ENCODE peak calls at places on chromosomes 2 and 18, in seven cellular contexts. P is HCT116, I is IMR-90, M is A549, T is GM12878, K is K562, J is H1. H is an unnamed sample.

GRCh38 chr18:77709107-77709506 is 459.5 kb downstream of the GALR1 start:
- DNase-seq in P (no peak), I (no peak), M (no peak), T (peak), K (no peak), J (no peak), H (no peak)

GRCh38 chr18:79637181-79637920 is 42.3 kb upstream of the CTDP1 start:
- DNase-seq in P (no peak), I (no peak), M (no peak), T (no peak), K (no peak), J (no peak), H (no peak)

GRCh38 chr2:47735046-47735445 is 47.9 kb upstream of the MSH6 start:
- DNase-seq in P (no peak), I (no peak), M (no peak), T (no peak), K (no peak), J (no peak), H (no peak)

GRCh38 chr2:98907966-98908905 is 27.8 kb downstream of the CRACDL start:
- DNase-seq in P (no peak), I (no peak), M (no peak), T (no peak), K (no peak), J (no peak), H (no peak)

GRCh38 chr2:169462896-169463695 is 16.2 kb upstream of the BBS5 start:
- DNase-seq in P (no peak), I (peak), M (no peak), T (no peak), K (no peak), J (no peak), H (no peak)

GRCh38 chr2:37768491-37768925 is 97.1 kb upstream of the CDC42EP3 start:
- DNase-seq in P (no peak), I (peak), M (peak), T (no peak), K (no peak), J (no peak), H (peak)

GRCh38 chr2:15800489-15801329 is 139.6 kb upstream of the MYCN start:
- DNase-seq in P (no peak), I (no peak), M (no peak), T (no peak), K (no peak), J (no peak), H (peak)

GRCh38 chr18:69250305-69251151 is 150.2 kb upstream of the DOK6 start:
- DNase-seq in P (no peak), I (peak), M (no peak), T (no peak), K (no peak), J (no peak), H (no peak)

GRCh38 chr2:98912221-98912851 is 23.7 kb downstream of the CRACDL start:
- DNase-seq in P (peak), I (peak), M (peak), T (no peak), K (no peak), J (no peak), H (no peak)

GRCh38 chr18:72700961-72701710 is 157.0 kb upstream of the CBLN2 start:
- DNase-seq in P (no peak), I (peak), M (peak), T (no peak), K (peak), J (no peak), H (peak)

GRCh38 chr2:28970464-28971160 is 10.5 kb upstream of the TOGARAM2 start:
- DNase-seq in P (no peak), I (no peak), M (no peak), T (no peak), K (no peak), J (no peak), H (no peak)

GRCh38 chr2:190468814-190469569 is 60.8 kb downstream of the MFSD6 start:
- DNase-seq in P (peak), I (peak), M (peak), T (no peak), K (peak), J (no peak), H (peak)

GRCh38 chr2:101223814-101224231 is 28.9 kb upstream of the CNOT11 start:
- DNase-seq in P (no peak), I (no peak), M (no peak), T (peak), K (no peak), J (no peak), H (no peak)

GRCh38 chr2:44778221-44778654 is 163.3 kb upstream of the SIX3 start:
- DNase-seq in P (no peak), I (no peak), M (no peak), T (no peak), K (no peak), J (no peak), H (no peak)

GRCh38 chr2:128714861-128715312 is 396.2 kb upstream of the HS6ST1 start:
- DNase-seq in P (no peak), I (no peak), M (no peak), T (no peak), K (no peak), J (no peak), H (no peak)

GRCh38 chr2:222318026-222318711 is 19.4 kb upstream of the PAX3 start:
- DNase-seq in P (peak), I (peak), M (peak), T (no peak), K (peak), J (no peak), H (peak)

GRCh38 chr2:231800493-231801091 is 14.3 kb downstream of the COPS7B start:
- DNase-seq in P (peak), I (peak), M (peak), T (no peak), K (peak), J (no peak), H (peak)

GRCh38 chr2:210132239-210132638 is 39.0 kb downstream of the KANSL1L start:
- DNase-seq in P (no peak), I (no peak), M (no peak), T (no peak), K (no peak), J (no peak), H (no peak)

GRCh38 chr2:137741963-137742362 is 222.3 kb upstream of the HNMT start:
- DNase-seq in P (no peak), I (no peak), M (no peak), T (no peak), K (no peak), J (no peak), H (no peak)

GRCh38 chr2:106801256-106801655 is 84.7 kb downstream of the ST6GAL2 start:
- DNase-seq in P (no peak), I (no peak), M (no peak), T (no peak), K (no peak), J (no peak), H (no peak)

GRCh38 chr2:118177318-118177717 is 89.0 kb downstream of the INSIG2 start:
- DNase-seq in P (no peak), I (no peak), M (no peak), T (no peak), K (no peak), J (no peak), H (no peak)

GRCh38 chr2:164073758-164074094 is 337.9 kb upstream of the FIGN start:
- DNase-seq in P (no peak), I (no peak), M (no peak), T (no peak), K (no peak), J (no peak), H (no peak)

GRCh38 chr18:57347784-57348183 is 4.6 kb upstream of the ST8SIA3 start:
- DNase-seq in P (no peak), I (no peak), M (no peak), T (no peak), K (no peak), J (no peak), H (no peak)

GRCh38 chr18:75865639-75866038 is 438.1 kb upstream of the SMIM21 start:
- DNase-seq in P (no peak), I (no peak), M (no peak), T (no peak), K (no peak), J (no peak), H (no peak)

GRCh38 chr2:225740086-225740485 is 340.6 kb downstream of the NYAP2 start:
- DNase-seq in P (no peak), I (peak), M (no peak), T (no peak), K (no peak), J (no peak), H (no peak)

GRCh38 chr2:127187081-127187775 is 32.9 kb downstream of the CYP27C1 start:
- DNase-seq in P (no peak), I (no peak), M (no peak), T (no peak), K (no peak), J (no peak), H (no peak)

GRCh38 chr2:167924556-167924955 is 322.8 kb downstream of the STK39 start:
- DNase-seq in P (no peak), I (no peak), M (no peak), T (no peak), K (no peak), J (no peak), H (no peak)

GRCh38 chr2:54054774-54055173 is 60.6 kb upstream of the ACYP2 start:
- DNase-seq in P (no peak), I (no peak), M (no peak), T (no peak), K (no peak), J (no peak), H (no peak)

GRCh38 chr2:224885836-224886547 is 156.3 kb downstream of the DOCK10 start:
- DNase-seq in P (no peak), I (peak), M (peak), T (peak), K (no peak), J (no peak), H (no peak)

GRCh38 chr2:150476213-150476740 is 11.2 kb downstream of the RND3 start:
- DNase-seq in P (no peak), I (peak), M (no peak), T (no peak), K (no peak), J (no peak), H (no peak)
- TF ChIP-seq CEBPB in P (no peak), I (no peak), M (no peak), T (no peak), K (no peak), J (no peak), H (no peak)

DNA sequence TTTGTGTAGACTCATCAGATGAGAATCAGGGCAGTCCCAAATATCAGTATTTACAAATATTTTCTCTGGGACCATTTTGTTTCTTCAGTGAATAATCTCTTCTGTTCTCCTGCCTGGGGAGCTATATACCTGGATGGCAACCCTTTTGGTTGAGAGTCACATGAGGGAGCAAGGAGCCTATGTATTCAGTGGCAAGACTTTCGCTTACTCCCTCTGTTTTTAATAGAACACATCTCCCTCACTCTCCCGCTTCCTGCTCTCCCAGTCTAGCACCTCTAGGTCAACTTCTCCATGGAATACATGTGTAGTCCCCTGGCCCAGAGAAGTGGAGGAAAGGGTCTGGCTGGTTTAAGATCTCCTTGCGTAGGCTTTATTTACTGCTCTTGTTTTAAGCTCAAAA is 600.3 kb downstream of the CCDC85A start:
- DNase-seq in P (no peak), I (no peak), M (no peak), T (no peak), K (no peak), J (no peak), H (no peak)
- TF ChIP-seq CEBPB in P (no peak), I (no peak), M (no peak), T (no peak), K (no peak), J (no peak), H (no peak)

DNA sequence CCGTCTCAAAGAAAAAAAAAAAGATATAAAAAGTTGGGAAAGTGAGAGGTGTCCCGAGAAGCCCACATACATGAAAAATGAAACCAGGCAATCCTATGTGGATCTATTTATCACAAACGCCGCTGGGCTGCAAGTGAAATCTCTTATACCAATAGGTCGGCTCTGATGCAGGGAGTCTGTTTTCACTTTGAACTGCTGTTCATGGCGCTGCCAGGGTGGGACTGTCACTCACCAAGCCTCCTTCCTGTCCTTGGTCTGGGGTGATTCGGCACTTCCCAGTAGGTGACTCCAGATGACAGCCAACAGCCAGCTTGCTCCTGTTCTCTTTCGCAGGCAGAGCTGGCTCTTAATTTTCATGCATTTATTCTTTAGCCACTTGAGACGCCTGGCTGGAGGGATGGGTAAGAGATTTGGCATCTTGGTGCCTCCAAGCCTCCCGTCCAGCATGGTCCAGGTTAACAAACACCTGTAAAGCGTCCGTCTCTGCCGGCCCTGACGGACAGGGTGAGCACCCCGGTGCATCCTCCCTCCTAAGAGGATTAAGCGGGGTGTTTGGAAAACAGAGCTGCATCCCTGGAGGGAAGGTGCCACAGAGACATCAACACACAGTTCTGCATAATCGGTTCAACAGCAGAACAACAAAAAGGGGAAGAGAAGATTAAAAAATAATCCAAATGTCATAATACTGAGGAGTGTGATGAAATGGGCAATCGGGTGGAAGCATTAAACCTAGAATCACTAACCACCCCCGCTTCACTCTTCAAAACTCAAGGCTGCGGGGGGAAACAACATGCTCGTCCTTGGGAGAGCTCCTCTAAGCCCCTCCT is 58.7 kb downstream of the STEAP3 start:
- DNase-seq in P (no peak), I (no peak), M (no peak), T (no peak), K (no peak), J (no peak), H (no peak)
- TF ChIP-seq CEBPB in P (no peak), I (no peak), M (no peak), T (no peak), K (no peak), J (no peak), H (no peak)

GRCh38 chr2:233059797-233060499 is at the start of gene INPP5D:
- DNase-seq in P (no peak), I (no peak), M (no peak), T (no peak), K (peak), J (no peak), H (peak)
- TF ChIP-seq CEBPB in P (no peak), I (no peak), M (no peak), T (no peak), K (no peak), J (no peak), H (no peak)

GRCh38 chr2:203451686-203452085 is 83.4 kb downstream of the RAPH1 start:
- DNase-seq in P (no peak), I (peak), M (no peak), T (no peak), K (no peak), J (no peak), H (no peak)
- TF ChIP-seq CEBPB in P (no peak), I (no peak), M (no peak), T (no peak), K (no peak), J (no peak), H (no peak)

GRCh38 chr2:70981421-70981820 is 3.0 kb downstream of the ANKRD53 start:
- DNase-seq in P (no peak), I (no peak), M (no peak), T (no peak), K (no peak), J (no peak), H (no peak)

GRCh38 chr2:70977605-70978205 is 725 bp upstream of the ANKRD53 start:
- DNase-seq in P (no peak), I (peak), M (no peak), T (no peak), K (no peak), J (no peak), H (peak)

GRCh38 chr2:70981866-70982810 is 3.7 kb downstream of the ANKRD53 start:
- DNase-seq in P (no peak), I (no peak), M (no peak), T (no peak), K (no peak), J (no peak), H (no peak)

GRCh38 chr2:70978388-70979357 is at the start of gene ANKRD53:
- DNase-seq in P (no peak), I (no peak), M (no peak), T (no peak), K (no peak), J (no peak), H (no peak)

DNA sequence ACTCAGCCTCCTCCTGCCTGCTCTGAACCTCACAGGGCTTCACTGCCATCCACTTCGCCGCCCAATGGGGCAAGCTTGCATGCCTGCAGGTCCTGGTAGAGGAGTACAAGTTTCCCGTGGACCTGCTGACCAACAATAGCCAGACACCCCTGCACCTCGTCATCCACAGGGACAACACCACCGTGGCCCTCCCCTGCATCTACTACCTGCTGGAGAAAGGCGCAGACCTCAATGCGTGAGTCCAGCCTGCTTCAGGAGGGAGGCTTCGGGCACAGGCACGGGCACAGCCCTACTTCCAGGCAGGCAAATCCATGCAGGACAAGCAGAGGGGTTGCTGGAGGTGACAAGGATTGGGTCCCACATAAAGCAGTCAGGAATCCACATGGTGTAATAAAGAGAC is 1.2 kb downstream of the ANKRD53 start:
- DNase-seq in P (no peak), I (no peak), M (no peak), T (no peak), K (no peak), J (no peak), H (no peak)
- TF ChIP-seq CEBPB in P (no peak), I (no peak), M (no peak), T (no peak), K (no peak), J (no peak), H (no peak)

H was measured in HepG2.